ENCODE peak calls at places on chromosomes 5 and 9, in ten cellular contexts. H is cardiac muscle cell, I is keratinocyte, M is heart right ventricle, Q is right atrium auricular region, T is psoas muscle, V is uterus, A is tibial nerve, Z is brain microvascular endothelial cell, P is IMR-90. O is an unnamed sample. For H3K27me3, the result is how much of the 10 kb centered on the place peaks cover.

GRCh38 chr9:129514497-129514867 is 106.4 kb downstream of the C9orf50 start:
- DNase-seq in H (no peak), I (no peak), M (no peak), Q (no peak), T (no peak), V (no peak), A (no peak), Z (no peak), P (no peak), O (no peak)

GRCh38 chr9:76655121-76655531 is 109.1 kb upstream of the PCA3 start:
- DNase-seq in H (no peak), I (no peak), M (no peak), Q (no peak), T (no peak), V (no peak), A (no peak), Z (peak), P (no peak), O (no peak)

GRCh38 chr5:34691326-34691725 is 35.2 kb downstream of the RAI14 start:
- DNase-seq in H (no peak), I (no peak), M (no peak), Q (no peak), T (no peak), V (no peak), A (no peak), Z (no peak), P (no peak), O (no peak)

GRCh38 chr9:105254226-105254625 is 9.8 kb downstream of the SLC44A1 start:
- DNase-seq in H (no peak), I (no peak), M (no peak), Q (no peak), T (no peak), V (no peak), A (no peak), Z (no peak), P (no peak), O (no peak)

GRCh38 chr5:133754575-133755169 is 142.3 kb upstream of the FSTL4 start:
- DNase-seq in H (peak), I (no peak), M (no peak), Q (no peak), T (no peak), V (no peak), A (peak), Z (peak), P (peak), O (no peak)

GRCh38 chr9:85230081-85230480 is 511.7 kb downstream of the AGTPBP1 start:
- DNase-seq in H (no peak), I (no peak), M (no peak), Q (no peak), T (no peak), V (no peak), A (no peak), Z (no peak), P (no peak), O (no peak)

GRCh38 chr9:33868430-33869000 is 51.6 kb downstream of the UBE2R2 start:
- DNase-seq in H (no peak), I (no peak), M (no peak), Q (no peak), T (no peak), V (no peak), A (peak), Z (peak), P (peak), O (no peak)

GRCh38 chr5:1917830-1918487 is 35.2 kb upstream of the IRX4 start:
- DNase-seq in H (no peak), I (no peak), M (no peak), Q (no peak), T (no peak), V (no peak), A (no peak), Z (no peak), P (no peak), O (no peak)

GRCh38 chr5:6358434-6358820 is 19.9 kb downstream of the MED10 start:
- DNase-seq in H (no peak), I (no peak), M (no peak), Q (no peak), T (no peak), V (no peak), A (no peak), Z (no peak), P (no peak), O (no peak)

GRCh38 chr9:77944556-77945261 is 86.9 kb downstream of the GNAQ start:
- DNase-seq in H (no peak), I (no peak), M (peak), Q (no peak), T (no peak), V (no peak), A (no peak), Z (no peak), P (no peak), O (no peak)

GRCh38 chr9:87089963-87090362 is 142.7 kb upstream of the GAS1 start:
- DNase-seq in H (no peak), I (no peak), M (no peak), Q (no peak), T (no peak), V (no peak), A (no peak), Z (no peak), P (no peak), O (no peak)

GRCh38 chr9:89999176-89999533 is 394.3 kb downstream of the GADD45G start:
- DNase-seq in H (no peak), I (no peak), M (no peak), Q (no peak), T (no peak), V (no peak), A (no peak), Z (no peak), P (no peak), O (no peak)

GRCh38 chr5:78647411-78647818 is 1.2 kb downstream of the LHFPL2 start:
- DNase-seq in H (peak), I (no peak), M (no peak), Q (no peak), T (peak), V (no peak), A (peak), Z (peak), P (peak), O (peak)

GRCh38 chr9:73548201-73548600 is 396.5 kb downstream of the ANXA1 start:
- DNase-seq in H (peak), I (no peak), M (no peak), Q (no peak), T (no peak), V (no peak), A (no peak), Z (no peak), P (no peak), O (no peak)

GRCh38 chr5:133688386-133688785 is 76.0 kb upstream of the FSTL4 start:
- DNase-seq in H (no peak), I (no peak), M (no peak), Q (no peak), T (no peak), V (no peak), A (no peak), Z (no peak), P (no peak), O (peak)

GRCh38 chr9:99018653-99019052 is 74.9 kb downstream of the COL15A1 start:
- DNase-seq in H (no peak), I (no peak), M (no peak), Q (no peak), T (no peak), V (no peak), A (no peak), Z (no peak), P (no peak), O (no peak)

GRCh38 chr9:99016681-99017387 is 73.1 kb downstream of the COL15A1 start:
- DNase-seq in H (no peak), I (no peak), M (no peak), Q (peak), T (no peak), V (no peak), A (no peak), Z (no peak), P (no peak), O (no peak)

GRCh38 chr9:99013550-99013949 is 69.8 kb downstream of the COL15A1 start:
- DNase-seq in H (no peak), I (no peak), M (no peak), Q (no peak), T (no peak), V (no peak), A (no peak), Z (no peak), P (no peak), O (no peak)

GRCh38 chr9:99015448-99015847 is 71.7 kb downstream of the COL15A1 start:
- DNase-seq in H (no peak), I (no peak), M (no peak), Q (peak), T (no peak), V (no peak), A (no peak), Z (no peak), P (no peak), O (no peak)

DNA sequence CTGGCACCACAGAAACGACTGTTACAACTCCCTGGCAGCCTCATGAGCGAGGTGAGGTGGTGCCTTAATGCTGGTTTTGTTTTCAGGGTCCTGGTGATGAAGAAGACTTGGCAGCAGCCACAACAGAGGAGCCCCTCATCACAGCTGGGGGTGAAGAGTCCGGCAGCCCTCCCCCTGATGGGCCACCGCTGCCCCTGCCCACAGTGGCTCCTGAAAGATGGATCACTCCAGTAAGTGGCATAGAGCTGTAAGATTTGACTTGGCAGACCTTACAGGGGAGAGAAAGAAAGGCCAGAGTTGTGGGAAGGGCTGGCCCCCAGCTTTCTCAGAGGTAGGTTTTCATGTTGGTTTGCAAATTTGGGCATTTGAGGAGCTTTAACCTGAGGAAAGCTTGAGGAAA is 72.2 kb downstream of the COL15A1 start:
- DNase-seq in H (no peak), I (no peak), M (no peak), Q (peak), T (no peak), V (no peak), A (no peak), Z (no peak), P (no peak), O (no peak)
- TF ChIP-seq CTCF in H (no peak), I (no peak), M (no peak), Q (no peak), T (no peak), V (no peak), A (no peak), Z (no peak), P (no peak), O (no peak)

DNA sequence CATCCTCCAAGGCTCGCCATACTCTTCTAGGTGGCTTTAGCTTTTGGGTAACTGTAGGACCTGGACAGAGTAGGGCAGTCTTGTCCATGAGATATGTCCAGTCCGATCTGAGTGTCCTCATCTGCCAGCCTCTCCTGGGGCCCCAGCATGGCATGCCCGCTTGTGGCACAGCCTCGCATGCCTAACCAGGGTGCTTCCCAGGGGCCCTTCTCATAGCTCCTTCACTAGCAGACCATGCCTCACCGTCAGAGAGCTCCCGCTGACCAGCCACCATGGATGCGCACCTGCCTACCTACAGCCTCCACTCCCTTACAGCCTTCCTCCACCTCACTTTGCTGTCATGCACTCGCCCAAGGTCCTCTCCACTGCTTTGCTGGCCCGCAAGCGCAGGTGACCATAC is 60.6 kb upstream of the FNIP1 start:
- DNase-seq in H (no peak), I (no peak), M (no peak), Q (no peak), T (no peak), V (no peak), A (no peak), Z (no peak), P (no peak), O (no peak)
- H3K4me3 ChIP-seq in H (no peak), I (no peak), M (no peak), Q (no peak), T (no peak), V (no peak), A (no peak), Z (no peak), P (no peak), O (no peak)

GRCh38 chr5:144207875-144208444 is 37.3 kb downstream of the KCTD16 start:
- DNase-seq in H (no peak), I (no peak), M (no peak), Q (no peak), T (no peak), V (no peak), A (no peak), Z (no peak), P (no peak), O (no peak)

GRCh38 chr5:144205141-144205551 is 34.5 kb downstream of the KCTD16 start:
- DNase-seq in H (peak), I (no peak), M (no peak), Q (no peak), T (peak), V (no peak), A (no peak), Z (peak), P (peak), O (no peak)

GRCh38 chr5:144206136-144206535 is 35.5 kb downstream of the KCTD16 start:
- DNase-seq in H (no peak), I (no peak), M (no peak), Q (no peak), T (no peak), V (no peak), A (no peak), Z (no peak), P (peak), O (no peak)

GRCh38 chr5:144203750-144204596 is 33.3 kb downstream of the KCTD16 start:
- DNase-seq in H (peak), I (no peak), M (peak), Q (no peak), T (no peak), V (peak), A (peak), Z (peak), P (peak), O (no peak)

DNA sequence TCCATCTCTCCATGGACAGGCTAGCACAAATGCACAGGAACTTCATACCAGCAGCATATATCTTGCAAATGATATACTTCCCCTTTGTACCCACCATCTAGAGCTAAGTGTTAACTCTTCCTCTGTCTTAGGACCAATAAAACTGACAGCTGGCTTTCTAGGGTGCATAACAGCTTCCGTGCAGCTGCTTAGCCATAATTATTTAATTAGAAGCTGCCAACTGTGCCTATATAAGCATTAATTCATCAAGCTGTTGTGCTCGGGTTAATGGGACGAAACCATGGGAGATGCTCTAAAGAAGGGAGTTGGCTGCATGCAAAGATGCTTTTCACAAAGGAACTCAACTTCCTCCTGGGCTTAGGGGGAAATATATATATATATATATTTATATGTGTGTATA is 38.7 kb downstream of the KCTD16 start:
- DNase-seq in H (no peak), I (no peak), M (no peak), Q (no peak), T (no peak), V (no peak), A (no peak), Z (no peak), P (no peak), O (no peak)
- H3K27me3 ChIP-seq in H (half or more), I (under half), M (half or more), Q (under half), T (under half), V (under half), A (under half), Z (under half), P (under half), O (under half)

DNA sequence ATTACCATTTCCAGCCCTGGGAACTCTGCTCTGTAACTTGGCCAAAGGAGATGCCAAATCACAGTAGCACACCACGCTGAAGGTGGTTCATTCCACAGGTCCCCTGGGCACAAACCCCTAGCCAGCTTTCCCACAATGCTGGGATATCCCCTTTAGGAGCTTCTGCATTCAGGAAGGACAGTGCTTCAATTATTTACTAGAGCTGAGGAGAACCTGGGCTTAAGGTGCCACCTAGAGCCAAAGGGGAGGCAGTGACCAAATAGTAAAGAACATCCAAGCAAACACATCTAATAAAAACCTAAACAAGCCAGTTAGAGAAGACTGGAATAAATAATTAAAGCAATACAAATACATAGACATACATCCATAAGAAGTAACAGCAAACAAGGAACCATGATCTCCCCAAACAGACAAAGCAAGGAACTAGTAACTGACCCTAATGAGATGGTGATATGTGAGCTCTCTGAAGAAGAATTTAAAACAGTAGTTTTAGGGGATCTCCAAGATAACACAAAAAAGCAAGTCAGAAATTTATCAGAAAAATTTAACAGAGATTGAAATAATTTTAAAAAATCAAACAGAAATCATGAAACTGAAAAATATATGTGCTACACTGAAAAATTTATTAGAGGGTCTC is 14.6 kb downstream of the KIF4B start:
- DNase-seq in H (no peak), I (no peak), M (no peak), Q (no peak), T (no peak), V (no peak), A (no peak), Z (no peak), P (no peak), O (no peak)
- TF ChIP-seq CTCF in H (peak), I (peak), M (no peak), Q (no peak), T (no peak), V (no peak), A (no peak), Z (peak), P (no peak), O (peak)

GRCh38 chr5:141366016-141366896 is 2.3 kb downstream of the PCDHGA5 start:
- DNase-seq in H (no peak), I (no peak), M (no peak), Q (no peak), T (no peak), V (no peak), A (no peak), Z (no peak), P (no peak), O (no peak)

GRCh38 chr5:141359790-141360426 is at the start of gene PCDHGB2:
- DNase-seq in H (peak), I (no peak), M (no peak), Q (no peak), T (no peak), V (no peak), A (no peak), Z (no peak), P (peak), O (peak)

GRCh38 chr5:141360685-141361084 is 891 bp downstream of the PCDHGB2 start:
- DNase-seq in H (no peak), I (no peak), M (no peak), Q (no peak), T (no peak), V (no peak), A (no peak), Z (no peak), P (no peak), O (no peak)

GRCh38 chr5:141362719-141363118 is 1.2 kb upstream of the PCDHGA5 start:
- DNase-seq in H (no peak), I (no peak), M (no peak), Q (no peak), T (no peak), V (no peak), A (no peak), Z (no peak), P (no peak), O (no peak)

DNA sequence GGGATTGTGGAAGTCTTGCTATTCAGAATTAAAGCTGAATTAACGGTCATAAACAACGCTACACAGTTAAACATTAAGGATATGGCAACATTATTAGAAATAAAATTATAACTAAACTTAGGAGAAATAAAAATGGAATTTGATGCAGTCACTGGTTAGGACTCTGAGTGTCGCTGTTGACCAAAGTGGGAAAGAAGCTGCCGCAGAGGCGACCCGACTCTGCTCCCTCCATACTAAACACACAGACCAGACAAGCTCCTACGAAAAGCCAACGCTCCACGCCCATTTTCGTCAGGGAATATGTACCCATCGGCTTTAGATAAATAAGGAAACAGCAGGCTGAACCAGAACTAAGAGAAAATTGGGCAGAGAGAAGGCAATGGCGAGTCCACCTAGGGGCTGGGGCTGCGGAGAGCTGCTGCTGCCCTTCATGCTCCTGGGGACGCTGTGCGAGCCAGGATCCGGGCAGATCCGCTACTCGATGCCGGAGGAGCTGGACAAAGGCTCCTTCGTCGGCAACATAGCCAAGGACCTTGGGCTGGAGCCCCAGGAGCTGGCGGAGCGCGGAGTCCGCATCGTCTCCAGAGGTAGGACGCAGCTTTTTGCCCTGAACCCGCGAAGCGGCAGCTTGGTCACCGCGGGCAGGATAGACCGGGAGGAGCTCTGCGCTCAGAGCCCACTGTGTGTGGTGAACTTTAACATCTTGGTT is at the start of gene PCDHGA5:
- DNase-seq in H (no peak), I (no peak), M (no peak), Q (no peak), T (no peak), V (no peak), A (no peak), Z (no peak), P (peak), O (no peak)
- H3K4me3 ChIP-seq in H (no peak), I (no peak), M (no peak), Q (no peak), T (peak), V (no peak), A (peak), Z (no peak), P (peak), O (no peak)

GRCh38 chr5:77636423-77637169 is 1.9 kb downstream of the OTP start:
- DNase-seq in H (no peak), I (no peak), M (no peak), Q (no peak), T (no peak), V (no peak), A (no peak), Z (no peak), P (no peak), O (no peak)
- H3K27me3 ChIP-seq in H (half or more), I (half or more), M (half or more), Q (half or more), T (under half), V (half or more), A (half or more), Z (half or more), P (half or more), O (under half)

GRCh38 chr9:133589454-133590227 is 19.5 kb downstream of the FAM163B start:
- DNase-seq in H (no peak), I (no peak), M (no peak), Q (no peak), T (no peak), V (no peak), A (no peak), Z (no peak), P (no peak), O (no peak)
- TF ChIP-seq CTCF in H (peak), I (peak), M (peak), Q (no peak), T (peak), V (peak), A (peak), Z (peak), P (no peak), O (peak)

O was measured in GM06990.